ENCODE peak calls at places on chromosomes 12 and 14, in eight cellular contexts. One of them, this sample, is unnamed.
A peak's percentile ranks its signal among the peaks of the same experiment; 100 is the strongest.

GRCh38 chr14:72236629-72237028 is 304.4 kb downstream of the RGS6 start:
- DNase-seq in CD8-positive, alpha-beta T cell: no peak
- DNase-seq in ovary: no peak
- DNase-seq in lower lobe of right lung: no peak
- DNase-seq in prostate gland: no peak
- DNase-seq in astrocyte of the cerebellum: no peak
- DNase-seq in cardiac muscle cell: no peak
- DNase-seq in AG10803: no peak
- DNase-seq in this sample: no peak

GRCh38 chr12:106629797-106630669 is 47.2 kb downstream of the RFX4 start:
- DNase-seq in CD8-positive, alpha-beta T cell: no peak
- DNase-seq in ovary: no peak
- DNase-seq in lower lobe of right lung: no peak
- DNase-seq in prostate gland: no peak
- DNase-seq in astrocyte of the cerebellum: peak; percentile 31
- DNase-seq in cardiac muscle cell: peak; percentile 43
- DNase-seq in AG10803: no peak
- DNase-seq in this sample: no peak

GRCh38 chr14:98912655-98913054 is 359.3 kb downstream of the BCL11B start:
- DNase-seq in CD8-positive, alpha-beta T cell: no peak
- DNase-seq in ovary: no peak
- DNase-seq in lower lobe of right lung: no peak
- DNase-seq in prostate gland: no peak
- DNase-seq in astrocyte of the cerebellum: no peak
- DNase-seq in cardiac muscle cell: no peak
- DNase-seq in AG10803: no peak
- DNase-seq in this sample: no peak

GRCh38 chr14:51462182-51462581 is 189.5 kb upstream of the FRMD6 start:
- DNase-seq in CD8-positive, alpha-beta T cell: no peak
- DNase-seq in ovary: no peak
- DNase-seq in lower lobe of right lung: no peak
- DNase-seq in prostate gland: no peak
- DNase-seq in astrocyte of the cerebellum: no peak
- DNase-seq in cardiac muscle cell: no peak
- DNase-seq in AG10803: no peak
- DNase-seq in this sample: no peak

GRCh38 chr12:42960087-42960527 is 370.6 kb upstream of the PRICKLE1 start:
- DNase-seq in CD8-positive, alpha-beta T cell: no peak
- DNase-seq in ovary: no peak
- DNase-seq in lower lobe of right lung: no peak
- DNase-seq in prostate gland: peak; percentile 17
- DNase-seq in astrocyte of the cerebellum: peak; percentile 5
- DNase-seq in cardiac muscle cell: no peak
- DNase-seq in AG10803: no peak
- DNase-seq in this sample: peak; percentile 57

GRCh38 chr12:22333186-22333745 is 1.2 kb downstream of the ST8SIA1 start:
- DNase-seq in CD8-positive, alpha-beta T cell: no peak
- DNase-seq in ovary: no peak
- DNase-seq in lower lobe of right lung: no peak
- DNase-seq in prostate gland: no peak
- DNase-seq in astrocyte of the cerebellum: no peak
- DNase-seq in cardiac muscle cell: peak; percentile 75
- DNase-seq in AG10803: peak; percentile 25
- DNase-seq in this sample: no peak

GRCh38 chr14:55075628-55076027 is 24.2 kb downstream of the MAPK1IP1L start:
- DNase-seq in CD8-positive, alpha-beta T cell: no peak
- DNase-seq in ovary: no peak
- DNase-seq in lower lobe of right lung: no peak
- DNase-seq in prostate gland: no peak
- DNase-seq in astrocyte of the cerebellum: no peak
- DNase-seq in cardiac muscle cell: no peak
- DNase-seq in AG10803: peak; percentile 48
- DNase-seq in this sample: no peak

GRCh38 chr12:97982684-97983083 is 520.1 kb downstream of the RMST start:
- DNase-seq in CD8-positive, alpha-beta T cell: no peak
- DNase-seq in ovary: no peak
- DNase-seq in lower lobe of right lung: no peak
- DNase-seq in prostate gland: peak; percentile 11
- DNase-seq in astrocyte of the cerebellum: no peak
- DNase-seq in cardiac muscle cell: no peak
- DNase-seq in AG10803: no peak
- DNase-seq in this sample: no peak

GRCh38 chr14:78356406-78356805 is 186.2 kb downstream of the NRXN3 start:
- DNase-seq in CD8-positive, alpha-beta T cell: no peak
- DNase-seq in ovary: no peak
- DNase-seq in lower lobe of right lung: no peak
- DNase-seq in prostate gland: no peak
- DNase-seq in astrocyte of the cerebellum: no peak
- DNase-seq in cardiac muscle cell: no peak
- DNase-seq in AG10803: no peak
- DNase-seq in this sample: no peak

GRCh38 chr14:92122761-92123160 is 992 bp downstream of the CPSF2 start:
- DNase-seq in CD8-positive, alpha-beta T cell: no peak
- DNase-seq in ovary: no peak
- DNase-seq in lower lobe of right lung: no peak
- DNase-seq in prostate gland: no peak
- DNase-seq in astrocyte of the cerebellum: no peak
- DNase-seq in cardiac muscle cell: no peak
- DNase-seq in AG10803: no peak
- DNase-seq in this sample: no peak

DNA sequence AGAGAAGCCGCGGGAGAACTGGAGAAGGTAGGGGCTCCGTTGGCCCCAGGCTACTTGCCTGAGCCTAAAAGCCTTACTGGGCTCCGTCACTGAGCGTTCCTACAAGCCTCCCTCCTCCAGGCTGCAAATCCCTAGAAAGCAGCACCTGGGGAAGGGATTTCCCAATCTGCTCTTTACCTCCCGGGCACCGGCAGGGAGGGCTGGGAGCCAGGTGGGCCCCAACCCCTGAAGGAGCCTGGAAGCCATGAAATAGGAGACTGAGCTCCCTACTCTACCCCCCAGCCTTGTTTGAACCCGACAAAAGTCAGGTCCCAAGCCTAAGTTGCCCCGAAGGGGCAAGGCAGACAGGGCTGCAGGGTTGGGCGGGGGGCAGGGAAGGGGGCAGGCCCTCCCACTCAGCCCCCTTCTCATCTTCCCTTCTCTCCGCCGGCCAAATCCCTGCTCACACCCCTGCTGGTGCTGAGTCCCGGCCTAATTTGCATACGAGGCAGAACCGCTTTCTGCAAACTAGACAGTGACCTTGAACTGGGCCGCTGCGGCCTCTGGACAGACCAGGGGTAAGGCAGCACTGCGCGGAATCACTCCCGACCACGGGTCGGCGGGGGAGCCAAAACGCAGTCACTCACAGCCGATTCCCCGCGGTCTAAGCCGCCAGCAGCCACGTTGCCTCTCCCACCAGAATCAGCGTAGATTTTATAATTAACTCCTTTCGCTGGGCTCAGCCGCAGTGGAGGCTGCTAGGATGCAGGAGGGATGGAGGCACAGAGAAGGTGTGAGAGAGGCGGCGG is 3.7 kb upstream of the HOXC12 start:
- DNase-seq in CD8-positive, alpha-beta T cell: no peak
- DNase-seq in ovary: no peak
- DNase-seq in lower lobe of right lung: no peak
- DNase-seq in prostate gland: no peak
- DNase-seq in astrocyte of the cerebellum: no peak
- DNase-seq in cardiac muscle cell: no peak
- DNase-seq in AG10803: no peak
- DNase-seq in this sample: no peak
- H3K4me3 ChIP-seq in CD8-positive, alpha-beta T cell: no peak overlapping the region
- H3K4me3 ChIP-seq in ovary: no peak overlapping the region
- H3K4me3 ChIP-seq in lower lobe of right lung: no peak overlapping the region
- H3K4me3 ChIP-seq in prostate gland: no peak overlapping the region
- H3K4me3 ChIP-seq in astrocyte of the cerebellum: no peak overlapping the region
- H3K4me3 ChIP-seq in cardiac muscle cell: no peak overlapping the region
- H3K4me3 ChIP-seq in AG10803: no peak overlapping the region
- H3K4me3 ChIP-seq in this sample: no peak overlapping the region

GRCh38 chr12:12033589-12034223 is 37.0 kb upstream of the BCL2L14 start:
- DNase-seq in CD8-positive, alpha-beta T cell: no peak
- DNase-seq in ovary: no peak
- DNase-seq in lower lobe of right lung: no peak
- DNase-seq in prostate gland: no peak
- DNase-seq in astrocyte of the cerebellum: no peak
- DNase-seq in cardiac muscle cell: no peak
- DNase-seq in AG10803: no peak
- DNase-seq in this sample: no peak

GRCh38 chr12:12034344-12034743 is 36.4 kb upstream of the BCL2L14 start:
- DNase-seq in CD8-positive, alpha-beta T cell: no peak
- DNase-seq in ovary: no peak
- DNase-seq in lower lobe of right lung: no peak
- DNase-seq in prostate gland: no peak
- DNase-seq in astrocyte of the cerebellum: no peak
- DNase-seq in cardiac muscle cell: no peak
- DNase-seq in AG10803: no peak
- DNase-seq in this sample: no peak

GRCh38 chr12:12032260-12032761 is 38.4 kb upstream of the BCL2L14 start:
- DNase-seq in CD8-positive, alpha-beta T cell: no peak
- DNase-seq in ovary: no peak
- DNase-seq in lower lobe of right lung: no peak
- DNase-seq in prostate gland: no peak
- DNase-seq in astrocyte of the cerebellum: no peak
- DNase-seq in cardiac muscle cell: no peak
- DNase-seq in AG10803: no peak
- DNase-seq in this sample: no peak

GRCh38 chr12:12035229-12035628 is 35.5 kb upstream of the BCL2L14 start:
- DNase-seq in CD8-positive, alpha-beta T cell: no peak
- DNase-seq in ovary: no peak
- DNase-seq in lower lobe of right lung: no peak
- DNase-seq in prostate gland: no peak
- DNase-seq in astrocyte of the cerebellum: no peak
- DNase-seq in cardiac muscle cell: no peak
- DNase-seq in AG10803: no peak
- DNase-seq in this sample: no peak

GRCh38 chr12:12032771-12033588 is 37.8 kb upstream of the BCL2L14 start:
- DNase-seq in CD8-positive, alpha-beta T cell: peak; percentile 44
- DNase-seq in ovary: peak; percentile 81
- DNase-seq in lower lobe of right lung: peak; percentile 74
- DNase-seq in prostate gland: peak; percentile 84
- DNase-seq in astrocyte of the cerebellum: peak; percentile 87
- DNase-seq in cardiac muscle cell: peak; percentile 93
- DNase-seq in AG10803: peak; percentile 82
- DNase-seq in this sample: peak; percentile 56
- H3K4me3 ChIP-seq in CD8-positive, alpha-beta T cell: peak overlapping the region; percentile 54
- H3K4me3 ChIP-seq in ovary: peak overlapping the region; percentile 33
- H3K4me3 ChIP-seq in lower lobe of right lung: peak overlapping the region; percentile 57
- H3K4me3 ChIP-seq in prostate gland: peak overlapping the region; percentile 25
- H3K4me3 ChIP-seq in astrocyte of the cerebellum: peak overlapping the region; percentile 28
- H3K4me3 ChIP-seq in cardiac muscle cell: peak overlapping the region; percentile 25
- H3K4me3 ChIP-seq in AG10803: peak overlapping the region; percentile 66
- H3K4me3 ChIP-seq in this sample: peak overlapping the region; percentile 49

GRCh38 chr12:108356902-108357806 is 18.0 kb upstream of the CMKLR1 start:
- DNase-seq in CD8-positive, alpha-beta T cell: no peak
- DNase-seq in ovary: no peak
- DNase-seq in lower lobe of right lung: no peak
- DNase-seq in prostate gland: no peak
- DNase-seq in astrocyte of the cerebellum: no peak
- DNase-seq in cardiac muscle cell: no peak
- DNase-seq in AG10803: no peak
- DNase-seq in this sample: no peak
- H3K4me3 ChIP-seq in CD8-positive, alpha-beta T cell: no peak overlapping the region
- H3K4me3 ChIP-seq in ovary: no peak overlapping the region
- H3K4me3 ChIP-seq in lower lobe of right lung: no peak overlapping the region
- H3K4me3 ChIP-seq in prostate gland: no peak overlapping the region
- H3K4me3 ChIP-seq in astrocyte of the cerebellum: no peak overlapping the region
- H3K4me3 ChIP-seq in cardiac muscle cell: no peak overlapping the region
- H3K4me3 ChIP-seq in AG10803: no peak overlapping the region
- H3K4me3 ChIP-seq in this sample: no peak overlapping the region

GRCh38 chr12:93442411-93443340 is 929 bp upstream of the UBE2N start:
- DNase-seq in CD8-positive, alpha-beta T cell: no peak
- DNase-seq in ovary: no peak
- DNase-seq in lower lobe of right lung: no peak
- DNase-seq in prostate gland: no peak
- DNase-seq in astrocyte of the cerebellum: no peak
- DNase-seq in cardiac muscle cell: no peak
- DNase-seq in AG10803: no peak
- DNase-seq in this sample: peak; percentile 64

GRCh38 chr12:93441111-93441616 is 583 bp downstream of the UBE2N start:
- DNase-seq in CD8-positive, alpha-beta T cell: peak; percentile 9
- DNase-seq in ovary: peak; percentile 68
- DNase-seq in lower lobe of right lung: peak; percentile 73
- DNase-seq in prostate gland: peak; percentile 5
- DNase-seq in astrocyte of the cerebellum: no peak
- DNase-seq in cardiac muscle cell: peak; percentile 21
- DNase-seq in AG10803: no peak
- DNase-seq in this sample: no peak

GRCh38 chr12:93440043-93440835 is 1.5 kb downstream of the UBE2N start:
- DNase-seq in CD8-positive, alpha-beta T cell: no peak
- DNase-seq in ovary: no peak
- DNase-seq in lower lobe of right lung: no peak
- DNase-seq in prostate gland: no peak
- DNase-seq in astrocyte of the cerebellum: no peak
- DNase-seq in cardiac muscle cell: no peak
- DNase-seq in AG10803: peak; percentile 23
- DNase-seq in this sample: no peak

GRCh38 chr12:93443576-93443975 is 1.8 kb upstream of the UBE2N start:
- DNase-seq in CD8-positive, alpha-beta T cell: no peak
- DNase-seq in ovary: peak; percentile 22
- DNase-seq in lower lobe of right lung: no peak
- DNase-seq in prostate gland: no peak
- DNase-seq in astrocyte of the cerebellum: no peak
- DNase-seq in cardiac muscle cell: no peak
- DNase-seq in AG10803: no peak
- DNase-seq in this sample: no peak

DNA sequence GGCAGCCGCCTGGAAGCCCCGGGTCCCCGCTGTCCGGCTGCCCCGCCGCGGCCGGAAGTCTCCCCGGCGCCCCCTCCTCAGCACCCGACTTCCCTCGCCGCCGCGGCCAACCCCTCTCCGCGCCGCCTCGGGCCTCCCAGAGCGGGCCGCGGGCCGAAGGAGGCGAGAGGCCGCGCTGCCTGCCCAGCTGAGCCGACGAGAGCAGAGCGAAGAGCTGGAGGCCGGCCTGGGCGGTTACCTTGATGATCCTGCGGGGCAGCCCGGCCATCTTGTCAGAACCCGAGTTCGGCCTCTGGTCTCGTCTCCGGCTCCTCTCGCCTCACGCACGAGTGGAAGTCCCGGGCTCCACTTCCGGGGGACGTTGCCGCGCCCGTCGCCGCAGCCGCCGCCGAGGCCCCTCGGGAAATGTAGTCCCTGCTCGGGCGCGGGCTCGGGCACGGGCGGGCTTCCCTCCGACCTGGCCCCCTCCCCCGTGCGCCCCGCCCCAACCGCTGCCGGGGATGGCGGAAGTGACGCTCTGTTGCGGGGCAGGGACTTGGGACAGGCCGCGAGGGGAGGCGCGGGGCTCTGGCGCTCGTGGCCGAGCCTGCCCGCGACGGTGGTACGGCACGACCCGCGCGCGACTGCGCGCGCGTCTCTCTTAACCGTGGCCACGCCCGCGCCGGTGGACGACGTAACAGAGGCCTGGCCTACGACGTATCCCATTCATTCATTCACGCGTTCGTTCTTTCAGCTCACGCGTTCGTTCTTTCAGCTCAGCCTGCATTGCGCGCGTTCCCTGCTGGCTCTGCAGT is at the start of gene UBE2N:
- DNase-seq in CD8-positive, alpha-beta T cell: peak; percentile 94
- DNase-seq in ovary: peak; percentile 96
- DNase-seq in lower lobe of right lung: peak; percentile 98
- DNase-seq in prostate gland: peak; percentile 96
- DNase-seq in astrocyte of the cerebellum: peak; percentile 83
- DNase-seq in cardiac muscle cell: peak; percentile 97
- DNase-seq in AG10803: peak; percentile 94
- DNase-seq in this sample: peak; percentile 48
- H3K4me3 ChIP-seq in CD8-positive, alpha-beta T cell: peak within 1 kb of the TSS; percentile 78
- H3K4me3 ChIP-seq in ovary: peak within 1 kb of the TSS; percentile 98
- H3K4me3 ChIP-seq in lower lobe of right lung: peak within 1 kb of the TSS; percentile 90
- H3K4me3 ChIP-seq in prostate gland: peak within 1 kb of the TSS; percentile 99
- H3K4me3 ChIP-seq in astrocyte of the cerebellum: peak within 1 kb of the TSS; percentile 89
- H3K4me3 ChIP-seq in cardiac muscle cell: peak within 1 kb of the TSS; percentile 89
- H3K4me3 ChIP-seq in AG10803: peak within 1 kb of the TSS; percentile 83
- H3K4me3 ChIP-seq in this sample: peak within 1 kb of the TSS; percentile 84

This sample was measured in epithelial cell of proximal tubule.